ENCODE peak calls at places on chromosome 5, in four cellular contexts. One of them, this sample, is unnamed.

GRCh38 chr5:151555760-151556576 is 35.2 kb downstream of the FAT2 start:
- ATAC-seq in activated naive CD8-positive, alpha-beta T cell treated with anti-CD3 and anti-CD28 coated beads, Interleukin-2, amount 10 ng/mL, durations not matched to agents 7 days and 5 days: no peak
- ATAC-seq in gastrocnemius medialis: no peak
- ATAC-seq in heart left ventricle: no peak
- ATAC-seq in this sample: no peak

GRCh38 chr5:146647656-146648199 is 131.7 kb upstream of the GPR151 start:
- ATAC-seq in activated naive CD8-positive, alpha-beta T cell treated with anti-CD3 and anti-CD28 coated beads, Interleukin-2, amount 10 ng/mL, durations not matched to agents 7 days and 5 days: no peak
- ATAC-seq in heart left ventricle: no peak
- ATAC-seq in gastrocnemius medialis: no peak
- ATAC-seq in this sample: no peak

GRCh38 chr5:44565360-44565759 is 176.1 kb upstream of the FGF10 start:
- ATAC-seq in gastrocnemius medialis: peak; percentile 52
- ATAC-seq in activated naive CD8-positive, alpha-beta T cell treated with anti-CD3 and anti-CD28 coated beads, Interleukin-2, amount 10 ng/mL, durations not matched to agents 7 days and 5 days: no peak
- ATAC-seq in heart left ventricle: peak; percentile 59
- ATAC-seq in this sample: no peak

GRCh38 chr5:39928709-39929108 is 503.9 kb upstream of the DAB2 start:
- ATAC-seq in gastrocnemius medialis: no peak
- ATAC-seq in activated naive CD8-positive, alpha-beta T cell treated with anti-CD3 and anti-CD28 coated beads, Interleukin-2, amount 10 ng/mL, durations not matched to agents 7 days and 5 days: no peak
- ATAC-seq in heart left ventricle: peak; percentile 60
- ATAC-seq in this sample: no peak

GRCh38 chr5:56684159-56684558 is 131.2 kb upstream of the MAP3K1 start:
- ATAC-seq in gastrocnemius medialis: no peak
- ATAC-seq in heart left ventricle: no peak
- ATAC-seq in activated naive CD8-positive, alpha-beta T cell treated with anti-CD3 and anti-CD28 coated beads, Interleukin-2, amount 10 ng/mL, durations not matched to agents 7 days and 5 days: no peak
- ATAC-seq in this sample: no peak

GRCh38 chr5:133051117-133051546 is 681 bp upstream of the HSPA4 start:
- ATAC-seq in gastrocnemius medialis: no peak
- ATAC-seq in heart left ventricle: peak; percentile 6
- ATAC-seq in activated naive CD8-positive, alpha-beta T cell treated with anti-CD3 and anti-CD28 coated beads, Interleukin-2, amount 10 ng/mL, durations not matched to agents 7 days and 5 days: no peak
- ATAC-seq in this sample: peak; percentile 3

GRCh38 chr5:56757077-56757476 is 58.3 kb upstream of the MAP3K1 start:
- ATAC-seq in activated naive CD8-positive, alpha-beta T cell treated with anti-CD3 and anti-CD28 coated beads, Interleukin-2, amount 10 ng/mL, durations not matched to agents 7 days and 5 days: no peak
- ATAC-seq in heart left ventricle: no peak
- ATAC-seq in gastrocnemius medialis: no peak
- ATAC-seq in this sample: no peak

GRCh38 chr5:133065482-133065881 is 13.7 kb downstream of the HSPA4 start:
- ATAC-seq in activated naive CD8-positive, alpha-beta T cell treated with anti-CD3 and anti-CD28 coated beads, Interleukin-2, amount 10 ng/mL, durations not matched to agents 7 days and 5 days: no peak
- ATAC-seq in heart left ventricle: no peak
- ATAC-seq in gastrocnemius medialis: no peak
- ATAC-seq in this sample: no peak

GRCh38 chr5:111163000-111163399 is 61.2 kb upstream of the CAMK4 start:
- ATAC-seq in gastrocnemius medialis: no peak
- ATAC-seq in heart left ventricle: no peak
- ATAC-seq in activated naive CD8-positive, alpha-beta T cell treated with anti-CD3 and anti-CD28 coated beads, Interleukin-2, amount 10 ng/mL, durations not matched to agents 7 days and 5 days: no peak
- ATAC-seq in this sample: no peak

GRCh38 chr5:132114150-132115121 is 40.8 kb downstream of the CSF2 start:
- ATAC-seq in gastrocnemius medialis: no peak
- ATAC-seq in heart left ventricle: no peak
- ATAC-seq in activated naive CD8-positive, alpha-beta T cell treated with anti-CD3 and anti-CD28 coated beads, Interleukin-2, amount 10 ng/mL, durations not matched to agents 7 days and 5 days: peak; percentile 31
- ATAC-seq in this sample: no peak

GRCh38 chr5:10775646-10776045 is 14.6 kb upstream of the DAP start:
- ATAC-seq in gastrocnemius medialis: no peak
- ATAC-seq in activated naive CD8-positive, alpha-beta T cell treated with anti-CD3 and anti-CD28 coated beads, Interleukin-2, amount 10 ng/mL, durations not matched to agents 7 days and 5 days: no peak
- ATAC-seq in heart left ventricle: no peak
- ATAC-seq in this sample: no peak

GRCh38 chr5:22780756-22781155 is 72.4 kb downstream of the CDH12 start:
- ATAC-seq in activated naive CD8-positive, alpha-beta T cell treated with anti-CD3 and anti-CD28 coated beads, Interleukin-2, amount 10 ng/mL, durations not matched to agents 7 days and 5 days: no peak
- ATAC-seq in gastrocnemius medialis: no peak
- ATAC-seq in heart left ventricle: no peak
- ATAC-seq in this sample: no peak